ENCODE peak calls at places on chromosome 1, in four cellular contexts. One of them, this sample, is unnamed.
A peak's percentile ranks its signal among the peaks of the same experiment; 100 is the strongest.

GRCh38 chr1:149848340-149848771 is 51.0 kb upstream of the BOLA1 start:
- DNase-seq in NCI-H524: no peak
- DNase-seq in HS-27A: no peak
- DNase-seq in NCI-H1930: no peak
- DNase-seq in this sample: peak; percentile 3

GRCh38 chr1:216917039-216917438 is 193.8 kb upstream of the ESRRG start:
- DNase-seq in HS-27A: no peak
- DNase-seq in NCI-H1930: no peak
- DNase-seq in NCI-H524: no peak
- DNase-seq in this sample: no peak

GRCh38 chr1:45594412-45594811 is 10.6 kb downstream of the NASP start:
- DNase-seq in NCI-H524: no peak
- DNase-seq in NCI-H1930: no peak
- DNase-seq in HS-27A: no peak
- DNase-seq in this sample: no peak

GRCh38 chr1:168112673-168113305 is 23.9 kb downstream of the GPR161 start:
- DNase-seq in NCI-H1930: no peak
- DNase-seq in HS-27A: peak; percentile 39
- DNase-seq in NCI-H524: peak; percentile 58
- DNase-seq in this sample: peak; percentile 52

GRCh38 chr1:19209439-19209989 is 552 bp downstream of the UBR4 start:
- DNase-seq in NCI-H1930: no peak
- DNase-seq in HS-27A: peak; percentile 17
- DNase-seq in NCI-H524: no peak
- DNase-seq in this sample: peak; percentile 61

GRCh38 chr1:1891349-1892078 is 627 bp upstream of the GNB1 start:
- DNase-seq in NCI-H524: no peak
- DNase-seq in NCI-H1930: no peak
- DNase-seq in HS-27A: no peak
- DNase-seq in this sample: peak; percentile 32

GRCh38 chr1:201461193-201461657 is 7.8 kb downstream of the PHLDA3 start:
- DNase-seq in NCI-H1930: no peak
- DNase-seq in NCI-H524: no peak
- DNase-seq in HS-27A: peak; percentile 85
- DNase-seq in this sample: peak; percentile 99

GRCh38 chr1:161725888-161726630 is 4.7 kb downstream of the FCRLB start:
- DNase-seq in NCI-H524: peak; percentile 11
- DNase-seq in NCI-H1930: no peak
- DNase-seq in HS-27A: no peak
- DNase-seq in this sample: peak; percentile 42

GRCh38 chr1:186060226-186060625 is 314.8 kb downstream of the TPR start:
- DNase-seq in HS-27A: no peak
- DNase-seq in NCI-H524: no peak
- DNase-seq in NCI-H1930: no peak
- DNase-seq in this sample: no peak

GRCh38 chr1:1776672-1777393 is 1.4 kb downstream of the NADK start:
- DNase-seq in NCI-H524: no peak
- DNase-seq in NCI-H1930: no peak
- DNase-seq in HS-27A: no peak
- DNase-seq in this sample: no peak

GRCh38 chr1:93442276-93442675 is 5.6 kb upstream of the FNBP1L start:
- DNase-seq in NCI-H1930: no peak
- DNase-seq in HS-27A: no peak
- DNase-seq in NCI-H524: no peak
- DNase-seq in this sample: peak; percentile 23

GRCh38 chr1:31954607-31955283 is 16.6 kb upstream of the PTP4A2 start:
- DNase-seq in HS-27A: no peak
- DNase-seq in NCI-H524: no peak
- DNase-seq in NCI-H1930: no peak
- DNase-seq in this sample: peak; percentile 99

GRCh38 chr1:186326009-186326408 is 49.0 kb downstream of the TPR start:
- DNase-seq in NCI-H524: no peak
- DNase-seq in NCI-H1930: no peak
- DNase-seq in HS-27A: no peak
- DNase-seq in this sample: no peak

GRCh38 chr1:51968632-51969031 is 21.9 kb downstream of the RAB3B start:
- DNase-seq in HS-27A: no peak
- DNase-seq in NCI-H1930: no peak
- DNase-seq in NCI-H524: no peak
- DNase-seq in this sample: no peak

GRCh38 chr1:52741259-52741658 is 15.0 kb downstream of the ZYG11B start:
- DNase-seq in NCI-H1930: no peak
- DNase-seq in NCI-H524: no peak
- DNase-seq in HS-27A: no peak
- DNase-seq in this sample: no peak

GRCh38 chr1:53285969-53286760 is 41.7 kb downstream of the LRP8 start:
- DNase-seq in NCI-H1930: no peak
- DNase-seq in NCI-H524: no peak
- DNase-seq in HS-27A: no peak
- DNase-seq in this sample: no peak

GRCh38 chr1:6624712-6625578 is at the start of gene THAP3:
- DNase-seq in NCI-H1930: peak; percentile 63
- DNase-seq in NCI-H524: peak; percentile 31
- DNase-seq in HS-27A: peak; percentile 43
- DNase-seq in this sample: peak; percentile 97

This sample was measured in fibroblast of mammary gland.